ENCODE peak calls at places on chromosomes 3 and 15, in nine cellular contexts. One of them, this sample, is unnamed.

GRCh38 chr3:17183951-17184550 is 299.3 kb downstream of the PLCL2 start:
- DNase-seq in H9: no peak
- DNase-seq in Karpas-422: no peak
- DNase-seq in hepatocyte: no peak
- DNase-seq in OCI-LY7: no peak
- DNase-seq in mesenchymal stem cell: peak; percentile 25
- DNase-seq in fibroblast of lung: peak; percentile 38
- DNase-seq in H1: no peak
- DNase-seq in mammary epithelial cell: peak; percentile 48
- DNase-seq in this sample: no peak

GRCh38 chr3:122294365-122294764 is 30.7 kb upstream of the CSTA start:
- DNase-seq in H9: no peak
- DNase-seq in Karpas-422: no peak
- DNase-seq in hepatocyte: no peak
- DNase-seq in OCI-LY7: no peak
- DNase-seq in mesenchymal stem cell: no peak
- DNase-seq in fibroblast of lung: no peak
- DNase-seq in H1: no peak
- DNase-seq in mammary epithelial cell: no peak
- DNase-seq in this sample: no peak

GRCh38 chr15:41517895-41518449 is 4.3 kb upstream of the LTK start:
- DNase-seq in H9: no peak
- DNase-seq in Karpas-422: no peak
- DNase-seq in hepatocyte: no peak
- DNase-seq in OCI-LY7: no peak
- DNase-seq in mesenchymal stem cell: no peak
- DNase-seq in fibroblast of lung: no peak
- DNase-seq in H1: no peak
- DNase-seq in mammary epithelial cell: no peak
- DNase-seq in this sample: no peak

GRCh38 chr3:191051037-191051436 is 148.0 kb upstream of the OSTN start:
- DNase-seq in H9: no peak
- DNase-seq in Karpas-422: peak; percentile 81
- DNase-seq in hepatocyte: peak; percentile 47
- DNase-seq in OCI-LY7: peak; percentile 64
- DNase-seq in mesenchymal stem cell: peak; percentile 32
- DNase-seq in fibroblast of lung: peak; percentile 65
- DNase-seq in H1: no peak
- DNase-seq in mammary epithelial cell: peak; percentile 16
- DNase-seq in this sample: peak; percentile 64

GRCh38 chr15:74950078-74951000 is 6.2 kb downstream of the RPP25 start:
- DNase-seq in H9: peak; percentile 88
- DNase-seq in Karpas-422: peak; percentile 91
- DNase-seq in hepatocyte: peak; percentile 85
- DNase-seq in OCI-LY7: peak; percentile 80
- DNase-seq in mesenchymal stem cell: peak; percentile 83
- DNase-seq in fibroblast of lung: peak; percentile 74
- DNase-seq in H1: no peak
- DNase-seq in mammary epithelial cell: peak; percentile 59
- DNase-seq in this sample: peak; percentile 73

GRCh38 chr3:53846134-53846850 is at the start of the genes CHDH and IL17RB:
- DNase-seq in H9: peak; percentile 77
- DNase-seq in Karpas-422: no peak
- DNase-seq in hepatocyte: peak; percentile 87
- DNase-seq in OCI-LY7: peak; percentile 12
- DNase-seq in mesenchymal stem cell: no peak
- DNase-seq in fibroblast of lung: no peak
- DNase-seq in H1: no peak
- DNase-seq in mammary epithelial cell: peak; percentile 32
- DNase-seq in this sample: peak; percentile 75

GRCh38 chr15:98292442-98293240 is 332.1 kb downstream of the ARRDC4 start:
- DNase-seq in H9: peak; percentile 90
- DNase-seq in Karpas-422: peak; percentile 76
- DNase-seq in hepatocyte: peak; percentile 68
- DNase-seq in OCI-LY7: peak; percentile 42
- DNase-seq in mesenchymal stem cell: peak; percentile 6
- DNase-seq in fibroblast of lung: peak; percentile 12
- DNase-seq in H1: peak; percentile 54
- DNase-seq in mammary epithelial cell: peak; percentile 20
- DNase-seq in this sample: peak; percentile 64

GRCh38 chr15:40032125-40032839 is 6.7 kb downstream of the SRP14 start:
- DNase-seq in H9: no peak
- DNase-seq in Karpas-422: no peak
- DNase-seq in hepatocyte: no peak
- DNase-seq in OCI-LY7: no peak
- DNase-seq in mesenchymal stem cell: no peak
- DNase-seq in fibroblast of lung: no peak
- DNase-seq in H1: no peak
- DNase-seq in mammary epithelial cell: no peak
- DNase-seq in this sample: no peak

GRCh38 chr3:46960081-46960701 is 16.4 kb downstream of the CCDC12 start:
- DNase-seq in H9: no peak
- DNase-seq in Karpas-422: no peak
- DNase-seq in hepatocyte: peak; percentile 68
- DNase-seq in OCI-LY7: no peak
- DNase-seq in mesenchymal stem cell: peak; percentile 63
- DNase-seq in fibroblast of lung: peak; percentile 26
- DNase-seq in H1: no peak
- DNase-seq in mammary epithelial cell: peak; percentile 87
- DNase-seq in this sample: no peak

GRCh38 chr3:174536319-174536718 is 322.8 kb upstream of the NAALADL2 start:
- DNase-seq in H9: no peak
- DNase-seq in Karpas-422: no peak
- DNase-seq in hepatocyte: no peak
- DNase-seq in OCI-LY7: no peak
- DNase-seq in mesenchymal stem cell: no peak
- DNase-seq in fibroblast of lung: no peak
- DNase-seq in H1: no peak
- DNase-seq in mammary epithelial cell: no peak
- DNase-seq in this sample: no peak

GRCh38 chr3:174540536-174540935 is 318.6 kb upstream of the NAALADL2 start:
- DNase-seq in H9: no peak
- DNase-seq in Karpas-422: no peak
- DNase-seq in hepatocyte: no peak
- DNase-seq in OCI-LY7: no peak
- DNase-seq in mesenchymal stem cell: no peak
- DNase-seq in fibroblast of lung: no peak
- DNase-seq in H1: no peak
- DNase-seq in mammary epithelial cell: no peak
- DNase-seq in this sample: no peak

GRCh38 chr3:174538116-174538515 is 321.0 kb upstream of the NAALADL2 start:
- DNase-seq in H9: no peak
- DNase-seq in Karpas-422: no peak
- DNase-seq in hepatocyte: no peak
- DNase-seq in OCI-LY7: no peak
- DNase-seq in mesenchymal stem cell: no peak
- DNase-seq in fibroblast of lung: no peak
- DNase-seq in H1: no peak
- DNase-seq in mammary epithelial cell: no peak
- DNase-seq in this sample: no peak

GRCh38 chr3:174540081-174540480 is 319.1 kb upstream of the NAALADL2 start:
- DNase-seq in H9: peak; percentile 84
- DNase-seq in Karpas-422: no peak
- DNase-seq in hepatocyte: no peak
- DNase-seq in OCI-LY7: no peak
- DNase-seq in mesenchymal stem cell: no peak
- DNase-seq in fibroblast of lung: no peak
- DNase-seq in H1: peak; percentile 19
- DNase-seq in mammary epithelial cell: no peak
- DNase-seq in this sample: peak; percentile 76

GRCh38 chr3:174541708-174542107 is 317.4 kb upstream of the NAALADL2 start:
- DNase-seq in H9: no peak
- DNase-seq in Karpas-422: no peak
- DNase-seq in hepatocyte: no peak
- DNase-seq in OCI-LY7: no peak
- DNase-seq in mesenchymal stem cell: peak; percentile 6
- DNase-seq in fibroblast of lung: no peak
- DNase-seq in H1: no peak
- DNase-seq in mammary epithelial cell: no peak
- DNase-seq in this sample: no peak
- H3K4me2 ChIP-seq in H9: no peak overlapping the region
- H3K4me2 ChIP-seq in Karpas-422: no peak overlapping the region
- H3K4me2 ChIP-seq in hepatocyte: no peak overlapping the region
- H3K4me2 ChIP-seq in OCI-LY7: no peak overlapping the region
- H3K4me2 ChIP-seq in mesenchymal stem cell: no peak overlapping the region
- H3K4me2 ChIP-seq in fibroblast of lung: no peak overlapping the region
- H3K4me2 ChIP-seq in H1: no peak overlapping the region
- H3K4me2 ChIP-seq in mammary epithelial cell: no peak overlapping the region
- H3K4me2 ChIP-seq in this sample: no peak overlapping the region

DNA sequence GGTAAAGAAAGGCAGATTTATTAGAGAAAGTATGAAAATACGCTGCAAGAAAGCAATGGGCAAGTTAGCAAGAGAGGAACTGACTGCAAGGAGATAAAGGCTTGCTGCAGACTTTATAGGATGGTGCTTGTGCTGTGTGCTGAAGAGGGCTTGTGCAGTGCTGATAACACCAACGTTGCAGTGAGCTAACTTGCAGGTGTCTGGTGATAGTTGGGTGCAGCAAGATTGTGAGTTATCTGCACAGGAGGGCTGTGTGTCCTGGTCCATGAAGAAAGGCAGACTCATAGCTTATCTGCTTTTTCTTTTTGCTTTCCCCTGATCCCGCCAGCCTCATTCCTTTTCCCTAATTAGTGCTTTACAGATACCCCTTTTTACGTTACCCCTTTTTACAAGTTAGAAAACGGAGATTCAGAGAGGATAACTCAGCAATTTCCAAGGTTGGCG is 58.0 kb upstream of the ZNF148 start:
- DNase-seq in H9: no peak
- DNase-seq in Karpas-422: peak; percentile 68
- DNase-seq in hepatocyte: no peak
- DNase-seq in OCI-LY7: no peak
- DNase-seq in mesenchymal stem cell: no peak
- DNase-seq in fibroblast of lung: no peak
- DNase-seq in H1: no peak
- DNase-seq in mammary epithelial cell: no peak
- DNase-seq in this sample: no peak
- H3K4me2 ChIP-seq in H9: no peak overlapping the region
- H3K4me2 ChIP-seq in Karpas-422: peak overlapping the region; percentile 53
- H3K4me2 ChIP-seq in hepatocyte: no peak overlapping the region
- H3K4me2 ChIP-seq in OCI-LY7: no peak overlapping the region
- H3K4me2 ChIP-seq in mesenchymal stem cell: no peak overlapping the region
- H3K4me2 ChIP-seq in fibroblast of lung: no peak overlapping the region
- H3K4me2 ChIP-seq in H1: no peak overlapping the region
- H3K4me2 ChIP-seq in mammary epithelial cell: no peak overlapping the region
- H3K4me2 ChIP-seq in this sample: no peak overlapping the region

GRCh38 chr3:61861410-61861809 is 300.0 kb downstream of the PTPRG start:
- DNase-seq in H9: no peak
- DNase-seq in Karpas-422: no peak
- DNase-seq in hepatocyte: no peak
- DNase-seq in OCI-LY7: no peak
- DNase-seq in mesenchymal stem cell: no peak
- DNase-seq in fibroblast of lung: no peak
- DNase-seq in H1: no peak
- DNase-seq in mammary epithelial cell: no peak
- DNase-seq in this sample: no peak
- H3K4me2 ChIP-seq in H9: no peak overlapping the region
- H3K4me2 ChIP-seq in Karpas-422: no peak overlapping the region
- H3K4me2 ChIP-seq in hepatocyte: no peak overlapping the region
- H3K4me2 ChIP-seq in OCI-LY7: no peak overlapping the region
- H3K4me2 ChIP-seq in mesenchymal stem cell: no peak overlapping the region
- H3K4me2 ChIP-seq in fibroblast of lung: no peak overlapping the region
- H3K4me2 ChIP-seq in H1: no peak overlapping the region
- H3K4me2 ChIP-seq in mammary epithelial cell: no peak overlapping the region
- H3K4me2 ChIP-seq in this sample: no peak overlapping the region

GRCh38 chr15:86725628-86726027 is 646.0 kb downstream of the AGBL1 start:
- DNase-seq in H9: no peak
- DNase-seq in Karpas-422: no peak
- DNase-seq in hepatocyte: no peak
- DNase-seq in OCI-LY7: no peak
- DNase-seq in mesenchymal stem cell: no peak
- DNase-seq in fibroblast of lung: no peak
- DNase-seq in H1: no peak
- DNase-seq in mammary epithelial cell: no peak
- DNase-seq in this sample: no peak
- H3K4me2 ChIP-seq in H9: no peak overlapping the region
- H3K4me2 ChIP-seq in Karpas-422: no peak overlapping the region
- H3K4me2 ChIP-seq in hepatocyte: no peak overlapping the region
- H3K4me2 ChIP-seq in OCI-LY7: no peak overlapping the region
- H3K4me2 ChIP-seq in mesenchymal stem cell: no peak overlapping the region
- H3K4me2 ChIP-seq in fibroblast of lung: no peak overlapping the region
- H3K4me2 ChIP-seq in H1: no peak overlapping the region
- H3K4me2 ChIP-seq in mammary epithelial cell: no peak overlapping the region
- H3K4me2 ChIP-seq in this sample: no peak overlapping the region

GRCh38 chr3:107062787-107063186 is 314.5 kb upstream of the CCDC54 start:
- DNase-seq in H9: no peak
- DNase-seq in Karpas-422: no peak
- DNase-seq in hepatocyte: no peak
- DNase-seq in OCI-LY7: no peak
- DNase-seq in mesenchymal stem cell: no peak
- DNase-seq in fibroblast of lung: no peak
- DNase-seq in H1: no peak
- DNase-seq in mammary epithelial cell: no peak
- DNase-seq in this sample: no peak
- H3K4me2 ChIP-seq in H9: no peak overlapping the region
- H3K4me2 ChIP-seq in Karpas-422: no peak overlapping the region
- H3K4me2 ChIP-seq in hepatocyte: no peak overlapping the region
- H3K4me2 ChIP-seq in OCI-LY7: no peak overlapping the region
- H3K4me2 ChIP-seq in mesenchymal stem cell: no peak overlapping the region
- H3K4me2 ChIP-seq in fibroblast of lung: no peak overlapping the region
- H3K4me2 ChIP-seq in H1: no peak overlapping the region
- H3K4me2 ChIP-seq in mammary epithelial cell: no peak overlapping the region
- H3K4me2 ChIP-seq in this sample: no peak overlapping the region

This sample was measured in MM.1S.